ENCODE peak calls at places on chromosomes 6 and 20, in nine cellular contexts. V is endothelial cell, O is tibial artery, W is breast epithelium, T is heart right ventricle, G is GM12865, U is fibroblast of villous mesenchyme, L is lower leg skin, D is RWPE2. E is an unnamed sample.

GRCh38 chr6:157673596-157673995 is 149.4 kb upstream of the SNX9 start:
- DNase-seq in G (no peak), O (no peak), T (no peak), V (no peak), D (no peak), U (no peak), W (no peak), L (no peak), E (no peak)

GRCh38 chr6:34585512-34586045 is 29.4 kb upstream of the SPDEF start:
- DNase-seq in O (peak; percentile 58), G (no peak), W (no peak), V (no peak), D (no peak), L (no peak), T (no peak), U (peak; percentile 84), E (no peak)

GRCh38 chr20:57556980-57557274 is 4.0 kb upstream of the PCK1 start:
- DNase-seq in T (no peak), G (no peak), D (peak; percentile 69), V (no peak), L (no peak), O (no peak), W (no peak), U (no peak), E (no peak)

GRCh38 chr6:136254851-136255466 is 4.8 kb upstream of the MTFR2 start:
- DNase-seq in D (no peak), T (no peak), L (no peak), G (no peak), V (no peak), W (no peak), O (no peak), U (no peak), E (no peak)

GRCh38 chr20:61260905-61261304 is 8.8 kb downstream of the CDH4 start:
- DNase-seq in T (no peak), G (no peak), D (no peak), V (no peak), W (no peak), U (no peak), O (no peak), L (no peak), E (no peak)

GRCh38 chr20:44028868-44029847 is 114.5 kb downstream of the TOX2 start:
- DNase-seq in W (no peak), O (no peak), L (no peak), T (no peak), U (no peak), G (peak; percentile 88), V (no peak), D (peak; percentile 77), E (no peak)

GRCh38 chr6:134358320-134358719 is 40.4 kb upstream of the SGK1 start:
- DNase-seq in T (no peak), V (no peak), D (no peak), U (peak; percentile 98), O (no peak), G (no peak), L (no peak), W (no peak), E (no peak)

GRCh38 chr20:57294558-57294957 is 28.1 kb upstream of the BMP7 start:
- DNase-seq in V (no peak), O (no peak), D (no peak), L (no peak), G (no peak), T (no peak), U (no peak), W (no peak), E (no peak)

GRCh38 chr20:63517376-63518309 is 2.9 kb upstream of the PPDPF start:
- DNase-seq in V (no peak), W (no peak), L (no peak), U (no peak), G (no peak), T (no peak), D (peak; percentile 87), O (no peak), E (no peak)

GRCh38 chr20:17933711-17934110 is 34.9 kb downstream of the SNX5 start:
- DNase-seq in W (no peak), G (peak; percentile 44), U (no peak), V (no peak), L (no peak), D (no peak), O (no peak), T (no peak), E (no peak)

GRCh38 chr6:48069280-48069679 is 41.7 kb downstream of the PTCHD4 start:
- DNase-seq in L (no peak), G (peak; percentile 2), D (no peak), W (no peak), T (no peak), V (no peak), O (no peak), U (peak; percentile 13), E (no peak)

GRCh38 chr6:26187981-26188635 is 100.9 kb downstream of the HFE start:
- DNase-seq in D (no peak), G (peak; percentile 86), W (no peak), O (no peak), L (no peak), T (no peak), V (no peak), U (peak; percentile 73), E (no peak)

GRCh38 chr6:22248513-22249308 is 48.1 kb downstream of the PRL start:
- DNase-seq in D (no peak), T (peak; percentile 6), L (no peak), W (no peak), G (no peak), V (no peak), U (peak; percentile 42), O (no peak), E (no peak)

DNA sequence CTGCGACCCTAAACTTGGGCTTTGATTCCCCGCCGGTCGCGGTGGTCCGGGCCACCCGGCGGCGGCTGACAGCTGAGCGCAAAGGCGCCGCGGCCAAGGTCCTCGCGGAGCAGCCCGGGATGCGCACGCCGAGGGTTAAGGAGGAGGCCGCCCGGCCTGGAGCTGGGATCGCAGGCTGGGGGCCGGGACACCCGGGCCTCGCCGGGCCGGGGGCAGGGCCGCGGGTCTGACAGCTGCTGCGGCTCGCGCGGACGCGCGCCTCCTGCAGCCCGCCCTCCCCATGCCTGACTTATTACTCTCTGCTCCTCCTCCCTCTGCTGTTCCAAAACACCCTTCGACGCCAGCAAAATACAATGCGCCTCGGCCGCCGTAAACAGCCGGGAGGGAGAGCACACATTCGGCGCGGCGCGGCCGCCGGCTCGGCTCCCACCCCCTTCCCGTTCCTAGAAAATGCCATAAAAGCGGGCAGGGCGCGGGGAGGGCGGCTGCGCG is 743 bp downstream of the BACH2 start:
- DNase-seq in G (peak; percentile 55), V (peak; percentile 49), O (peak; percentile 80), U (peak; percentile 60), W (peak; percentile 68), D (peak; percentile 73), L (peak; percentile 66), T (peak; percentile 76), E (peak; percentile 56)
- TF ChIP-seq CTCF in G (no peak), V (no peak), O (no peak), U (no peak), W (no peak), D (no peak), L (no peak), T (no peak), E (no peak)

GRCh38 chr6:109454483-109455160 is 950 bp downstream of the MICAL1 start:
- DNase-seq in T (peak; percentile 50), V (no peak), G (peak; percentile 86), U (peak; percentile 43), D (no peak), L (peak; percentile 53), W (peak; percentile 39), O (peak; percentile 82), E (no peak)
- TF ChIP-seq CTCF in T (no peak), V (no peak), G (no peak), U (no peak), D (no peak), L (no peak), W (no peak), O (no peak), E (no peak)

DNA sequence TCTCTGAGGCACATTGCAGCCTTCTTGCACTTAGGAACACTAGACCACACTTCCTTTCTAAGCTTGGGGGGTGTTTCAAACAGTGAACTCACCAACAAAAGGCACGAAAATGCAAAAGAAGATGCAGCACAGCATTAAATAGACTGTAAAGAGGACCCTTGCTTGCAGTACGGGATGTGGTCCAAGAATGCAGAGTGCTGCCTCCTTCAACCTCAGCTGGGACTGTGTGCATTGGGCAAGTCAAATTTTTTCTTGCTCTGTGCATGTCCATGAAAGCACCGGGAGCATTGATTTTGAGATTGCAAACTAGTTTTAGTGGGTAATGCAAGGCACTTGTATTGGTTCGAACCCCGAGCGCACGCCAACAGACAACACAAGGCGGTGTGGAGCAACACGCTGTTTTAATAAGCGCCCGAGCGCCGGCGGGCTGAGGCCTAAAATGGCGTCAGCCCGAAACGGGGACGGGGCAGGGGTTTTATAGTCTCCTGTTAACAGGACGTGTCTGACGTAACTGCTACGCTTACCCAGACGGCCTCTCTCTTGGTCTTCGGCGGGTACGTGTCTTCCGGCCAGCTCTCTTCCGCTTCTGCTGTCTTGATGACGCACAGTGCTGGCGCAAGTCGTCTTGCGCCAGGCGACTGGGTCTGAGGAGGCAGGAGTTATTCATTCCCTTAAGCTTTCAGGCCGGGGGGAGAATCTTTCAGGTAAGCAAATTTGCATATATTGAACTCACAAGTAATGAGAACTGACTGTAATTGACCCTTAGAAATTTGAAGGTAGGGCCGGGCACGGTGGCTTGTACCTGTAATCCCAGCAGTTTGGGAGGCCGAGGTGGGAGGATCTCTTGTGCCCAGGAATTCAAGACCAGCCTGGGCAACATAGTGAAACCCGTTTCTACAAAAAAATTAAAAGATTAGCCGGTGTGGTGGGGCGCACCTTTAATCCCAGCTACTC is 18.7 kb upstream of the ZFP64 start:
- DNase-seq in G (no peak), D (no peak), O (no peak), W (no peak), L (no peak), U (no peak), V (no peak), T (no peak), E (no peak)
- TF ChIP-seq CTCF in G (no peak), D (no peak), O (no peak), W (no peak), L (no peak), U (no peak), V (no peak), T (no peak), E (no peak)

DNA sequence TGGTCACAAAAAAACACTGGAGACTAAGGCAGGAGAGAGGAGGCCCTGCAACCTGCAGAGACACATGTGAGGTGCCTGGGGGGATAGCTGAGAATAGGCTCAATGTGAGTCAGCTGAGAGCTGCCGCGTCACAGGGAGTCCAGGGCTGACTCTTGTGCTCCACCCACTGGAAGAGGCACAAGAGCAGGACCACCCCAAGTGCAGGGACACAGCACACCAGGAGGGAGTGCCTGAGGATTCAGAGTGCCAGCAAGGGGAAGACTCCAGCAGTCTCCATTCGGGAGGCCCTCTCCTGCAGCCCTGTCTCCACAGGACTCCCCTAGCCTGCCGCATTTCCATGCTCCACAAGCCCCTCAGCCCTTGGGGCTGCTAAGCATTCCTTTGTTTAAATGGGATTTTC is 105.5 kb downstream of the HUS1B start:
- DNase-seq in T (no peak), W (no peak), V (no peak), L (no peak), O (no peak), G (peak; percentile 10), U (peak; percentile 45), D (no peak), E (no peak)
- TF ChIP-seq CTCF in T (no peak), W (no peak), V (no peak), L (no peak), O (no peak), G (no peak), U (no peak), D (peak; percentile 16), E (no peak)

DNA sequence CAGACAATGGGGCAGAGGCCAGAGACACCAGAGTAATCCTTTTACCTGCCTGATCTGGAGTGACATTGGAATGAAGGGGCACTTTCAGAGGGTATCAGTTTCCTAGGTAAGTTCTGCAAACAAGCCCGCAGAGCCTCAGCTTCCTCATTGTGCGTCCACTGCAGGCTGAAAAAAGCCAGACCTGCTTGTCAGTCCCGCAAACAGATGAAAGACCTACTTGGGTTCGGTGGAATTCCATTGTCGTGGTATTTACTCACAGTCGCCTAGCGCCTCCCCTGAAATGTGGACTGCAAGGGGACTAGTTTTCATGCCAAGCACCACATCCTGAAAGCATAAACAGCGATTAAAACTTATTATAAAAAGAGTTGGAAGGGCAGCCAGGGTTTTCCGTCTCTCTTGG is 121.5 kb downstream of the PAX1 start:
- DNase-seq in G (no peak), T (no peak), U (no peak), D (no peak), V (no peak), O (no peak), W (no peak), L (no peak), E (no peak)
- TF ChIP-seq CTCF in G (no peak), T (no peak), U (no peak), D (no peak), V (no peak), O (no peak), W (no peak), L (no peak), E (no peak)